ENCODE peak calls at places on chromosomes 1 and 21, in four cellular contexts. V is astrocyte, S is PC-9, Q is H1. P is an unnamed sample.

GRCh38 chr1:47568763-47569162 is 130.9 kb downstream of the FOXD2 start:
- DNase-seq in Q (no peak), V (no peak), S (no peak), P (no peak)

GRCh38 chr1:118333601-118334241 is 148.7 kb upstream of the SPAG17 start:
- DNase-seq in V (no peak), S (no peak), Q (no peak), P (peak; percentile 26)

GRCh38 chr1:148162363-148162762 is 10.3 kb upstream of the NBPF11 start:
- DNase-seq in Q (no peak), V (no peak), S (no peak), P (no peak)

GRCh38 chr1:11447903-11448302 is 31.1 kb upstream of the DISP3 start:
- DNase-seq in Q (no peak), S (no peak), V (no peak), P (no peak)

GRCh38 chr1:55317673-55318072 is 102.5 kb upstream of the USP24 start:
- DNase-seq in S (no peak), Q (no peak), V (no peak), P (no peak)

GRCh38 chr1:117324357-117324756 is 42.9 kb upstream of the MAN1A2 start:
- DNase-seq in V (no peak), Q (no peak), S (no peak), P (no peak)

GRCh38 chr1:246065592-246065991 is 441.5 kb downstream of the SMYD3 start:
- DNase-seq in S (no peak), V (no peak), Q (no peak), P (no peak)

GRCh38 chr1:246954126-246954525 is 22.4 kb upstream of the AHCTF1 start:
- DNase-seq in S (no peak), V (no peak), Q (no peak), P (no peak)

GRCh38 chr1:176820292-176821056 is 344.0 kb downstream of the ASTN1 start:
- DNase-seq in V (no peak), Q (no peak), S (no peak), P (no peak)
- TF ChIP-seq CTCF in V (no peak), Q (no peak), S (no peak), P (no peak)

DNA sequence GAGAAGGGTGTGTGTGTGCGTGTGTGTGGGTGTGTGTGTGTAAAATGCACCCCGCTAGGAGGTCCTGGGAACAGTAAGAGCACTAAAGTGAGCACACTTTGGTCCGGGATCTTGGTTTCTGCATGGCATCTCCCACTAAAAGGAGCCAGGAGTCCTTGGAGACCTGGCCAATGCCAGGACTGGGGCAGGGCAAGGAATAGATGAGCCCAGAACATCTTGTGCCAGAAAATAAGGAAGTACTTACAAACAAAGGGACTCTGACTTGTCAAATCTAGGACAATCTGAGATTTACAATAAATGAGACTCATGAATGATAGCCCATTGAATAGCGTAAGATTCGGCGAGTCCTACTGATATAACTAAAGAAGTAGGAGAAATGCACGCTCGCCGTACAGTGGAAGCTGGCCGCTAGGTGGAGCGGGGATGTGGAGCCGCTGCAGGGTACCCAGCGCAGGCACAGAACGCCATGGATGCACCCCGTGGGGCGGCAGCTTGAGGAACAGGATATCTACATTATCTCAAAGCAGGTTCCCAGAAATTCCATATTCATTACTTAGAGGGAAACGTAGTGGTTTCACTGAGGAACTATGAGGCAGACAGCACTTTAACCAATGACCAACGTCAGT is 7.1 kb downstream of the SLC37A1 start:
- DNase-seq in Q (peak; percentile 65), V (no peak), S (no peak), P (peak; percentile 37)
- TF ChIP-seq CTCF in Q (peak; percentile 49), V (peak; percentile 27), S (no peak), P (peak; percentile 64)

GRCh38 chr1:113392541-113392940 is 2.2 kb downstream of the MAGI3 start:
- DNase-seq in V (no peak), Q (no peak), S (no peak), P (no peak)
- TF ChIP-seq CTCF in V (no peak), Q (no peak), S (no peak), P (no peak)

GRCh38 chr1:1264868-1265272 is 8.8 kb downstream of the UBE2J2 start:
- DNase-seq in Q (peak; percentile 84), S (peak; percentile 70), V (peak; percentile 98), P (peak; percentile 95)
- TF ChIP-seq CTCF in Q (peak; percentile 69), S (peak; percentile 53), V (peak; percentile 58), P (peak; percentile 75)

GRCh38 chr1:225445644-225446297 is 17.9 kb upstream of the LBR start:
- DNase-seq in Q (no peak), V (no peak), S (peak; percentile 94), P (peak; percentile 39)

GRCh38 chr1:225440380-225440957 is 12.6 kb upstream of the LBR start:
- DNase-seq in V (no peak), S (no peak), Q (no peak), P (no peak)

GRCh38 chr1:225437710-225438437 is 10.0 kb upstream of the LBR start:
- DNase-seq in Q (no peak), V (no peak), S (no peak), P (peak; percentile 60)

GRCh38 chr1:225442156-225442555 is 14.3 kb upstream of the LBR start:
- DNase-seq in V (no peak), Q (no peak), S (no peak), P (no peak)

DNA sequence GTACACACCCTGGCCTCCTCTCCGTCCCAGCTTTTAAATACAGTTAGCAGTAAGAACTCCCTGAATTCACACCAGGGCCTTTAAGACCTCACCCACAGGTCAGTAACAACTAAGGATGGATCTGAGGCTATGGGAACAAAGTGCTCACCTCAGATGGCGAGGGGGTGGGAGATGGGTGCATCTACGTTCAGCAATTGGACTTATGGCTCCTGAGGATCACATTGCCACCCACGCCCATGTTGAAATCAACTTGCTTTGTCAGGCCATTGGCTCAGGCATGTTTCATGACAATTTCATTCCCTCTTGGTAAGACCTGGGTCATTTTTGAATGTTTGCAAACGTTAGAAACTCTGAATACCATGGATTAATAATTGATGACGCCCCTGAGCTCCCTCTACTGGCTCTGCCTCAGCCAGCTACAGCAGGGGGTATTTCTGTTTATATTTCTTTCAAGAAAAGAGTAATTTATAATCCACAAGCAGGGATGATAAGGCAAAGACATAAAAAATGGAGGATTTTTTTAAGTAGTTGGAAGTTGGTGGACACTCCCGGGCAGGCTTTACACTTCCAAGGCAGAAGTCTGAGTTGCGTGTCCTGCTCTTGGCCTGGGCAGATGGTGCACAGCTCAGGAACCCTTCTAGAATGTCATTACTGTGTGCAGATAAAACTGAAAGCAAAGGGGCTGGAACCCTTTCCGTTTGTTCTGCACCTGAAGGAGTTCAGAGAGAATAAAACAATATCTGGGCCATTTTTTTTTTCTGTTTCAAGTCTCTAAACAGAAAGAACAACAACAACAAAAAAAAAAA is 13.7 kb upstream of the LBR start:
- DNase-seq in S (no peak), V (no peak), Q (no peak), P (peak; percentile 45)
- TF ChIP-seq CTCF in S (no peak), V (peak; percentile 24), Q (no peak), P (peak; percentile 71)

GRCh38 chr21:37000381-37000780 is 6.1 kb upstream of the RIPPLY3 start:
- DNase-seq in V (no peak), Q (no peak), S (no peak), P (peak; percentile 33)
- TF ChIP-seq CTCF in V (peak; percentile 5), Q (no peak), S (peak; percentile 37), P (peak; percentile 25)

GRCh38 chr1:183070923-183071618 is 47.9 kb downstream of the LAMC1 start:
- DNase-seq in Q (no peak), V (peak; percentile 98), S (no peak), P (peak; percentile 77)
- TF ChIP-seq CTCF in Q (no peak), V (no peak), S (no peak), P (no peak)

GRCh38 chr1:28145728-28146127 is 30.8 kb downstream of the PTAFR start:
- DNase-seq in V (no peak), Q (no peak), S (no peak), P (no peak)
- TF ChIP-seq CTCF in V (no peak), Q (no peak), S (no peak), P (no peak)